ENCODE peak calls at places on chromosomes 3 and 15, in four cellular contexts. One of them, this sample, is unnamed.

GRCh38 chr15:55060831-55061230 is 135.9 kb downstream of the RSL24D1 start:
- DNase-seq in GOT3: no peak
- DNase-seq in pancreas: no peak
- DNase-seq in HT-29: no peak
- DNase-seq in this sample: no peak

GRCh38 chr15:37678124-37678523 is 256.3 kb upstream of the TMCO5A start:
- DNase-seq in HT-29: no peak
- DNase-seq in pancreas: no peak
- DNase-seq in GOT3: no peak
- DNase-seq in this sample: no peak

GRCh38 chr15:40906947-40907802 is 12.9 kb downstream of the VPS18 start:
- DNase-seq in GOT3: no peak
- DNase-seq in pancreas: no peak
- DNase-seq in HT-29: peak; percentile 75
- DNase-seq in this sample: peak; percentile 52

GRCh38 chr3:125039041-125039896 is 16.5 kb downstream of the HEG1 start:
- DNase-seq in pancreas: no peak
- DNase-seq in HT-29: no peak
- DNase-seq in GOT3: no peak
- DNase-seq in this sample: no peak

GRCh38 chr3:21649519-21649918 is 101.5 kb downstream of the ZNF385D start:
- DNase-seq in GOT3: no peak
- DNase-seq in pancreas: no peak
- DNase-seq in HT-29: no peak
- DNase-seq in this sample: no peak

GRCh38 chr3:87186631-87187159 is 40.4 kb upstream of the CHMP2B start:
- DNase-seq in HT-29: no peak
- DNase-seq in pancreas: no peak
- DNase-seq in GOT3: no peak
- DNase-seq in this sample: no peak

GRCh38 chr3:188401244-188401604 is 247.3 kb downstream of the LPP start:
- DNase-seq in GOT3: no peak
- DNase-seq in HT-29: no peak
- DNase-seq in pancreas: no peak
- DNase-seq in this sample: no peak

GRCh38 chr3:193655827-193656433 is 62.9 kb downstream of the OPA1 start:
- DNase-seq in HT-29: no peak
- DNase-seq in pancreas: no peak
- DNase-seq in GOT3: no peak
- DNase-seq in this sample: no peak

GRCh38 chr15:23690450-23690852 is 3.3 kb upstream of the NDN start:
- DNase-seq in HT-29: no peak
- DNase-seq in pancreas: peak; percentile 76
- DNase-seq in GOT3: no peak
- DNase-seq in this sample: peak; percentile 91

GRCh38 chr15:28094732-28095521 is 4.2 kb downstream of the OCA2 start:
- DNase-seq in pancreas: peak; percentile 80
- DNase-seq in HT-29: no peak
- DNase-seq in GOT3: no peak
- DNase-seq in this sample: peak; percentile 46

GRCh38 chr3:52857870-52858269 is 23.1 kb upstream of the MUSTN1 start:
- DNase-seq in HT-29: no peak
- DNase-seq in GOT3: no peak
- DNase-seq in pancreas: peak; percentile 35
- DNase-seq in this sample: no peak

GRCh38 chr15:45253330-45253729 is 1.3 kb downstream of the SLC28A2 start:
- DNase-seq in HT-29: peak; percentile 19
- DNase-seq in pancreas: no peak
- DNase-seq in GOT3: no peak
- DNase-seq in this sample: no peak

GRCh38 chr3:137692803-137693431 is 71.2 kb upstream of the SOX14 start:
- DNase-seq in GOT3: no peak
- DNase-seq in pancreas: no peak
- DNase-seq in HT-29: peak; percentile 63
- DNase-seq in this sample: peak; percentile 66

GRCh38 chr3:152390647-152391046 is 121.9 kb downstream of the MBNL1 start:
- DNase-seq in pancreas: no peak
- DNase-seq in GOT3: no peak
- DNase-seq in HT-29: no peak
- DNase-seq in this sample: no peak

GRCh38 chr15:88699861-88700260 is 61.0 kb downstream of the ISG20 start:
- DNase-seq in GOT3: no peak
- DNase-seq in pancreas: no peak
- DNase-seq in HT-29: no peak
- DNase-seq in this sample: no peak

GRCh38 chr15:49918106-49918505 is 200.9 kb downstream of the ATP8B4 start:
- DNase-seq in pancreas: no peak
- DNase-seq in HT-29: no peak
- DNase-seq in GOT3: no peak
- DNase-seq in this sample: no peak

GRCh38 chr15:70870066-70870465 is 16.1 kb upstream of the LARP6 start:
- DNase-seq in pancreas: no peak
- DNase-seq in HT-29: no peak
- DNase-seq in GOT3: no peak
- DNase-seq in this sample: no peak

GRCh38 chr15:57696146-57696545 is 10.4 kb upstream of the POLR2M start:
- DNase-seq in GOT3: no peak
- DNase-seq in pancreas: no peak
- DNase-seq in HT-29: no peak
- DNase-seq in this sample: no peak

GRCh38 chr3:44055951-44056350 is 185.7 kb upstream of the TOPAZ1 start:
- DNase-seq in HT-29: no peak
- DNase-seq in GOT3: no peak
- DNase-seq in pancreas: no peak
- DNase-seq in this sample: no peak

GRCh38 chr3:107813066-107813465 is 277.8 kb downstream of the CD47 start:
- DNase-seq in HT-29: no peak
- DNase-seq in pancreas: no peak
- DNase-seq in GOT3: no peak
- DNase-seq in this sample: no peak

GRCh38 chr15:31306426-31307269 is 20.0 kb upstream of the KLF13 start:
- DNase-seq in pancreas: no peak
- DNase-seq in GOT3: no peak
- DNase-seq in HT-29: no peak
- DNase-seq in this sample: peak; percentile 1

GRCh38 chr3:35944915-35945710 is 305.8 kb downstream of the ARPP21 start:
- DNase-seq in HT-29: no peak
- DNase-seq in pancreas: no peak
- DNase-seq in GOT3: no peak
- DNase-seq in this sample: peak; percentile 49

GRCh38 chr3:186775999-186776398 is 7.4 kb upstream of the EIF4A2 start:
- DNase-seq in pancreas: no peak
- DNase-seq in HT-29: no peak
- DNase-seq in GOT3: no peak
- DNase-seq in this sample: no peak

GRCh38 chr3:57597973-57598351 is 818 bp upstream of the ARF4 start:
- DNase-seq in pancreas: peak; percentile 24
- DNase-seq in HT-29: peak; percentile 66
- DNase-seq in GOT3: no peak
- DNase-seq in this sample: peak; percentile 64

GRCh38 chr3:32681811-32682210 is 3.2 kb upstream of the CNOT10 start:
- DNase-seq in GOT3: no peak
- DNase-seq in pancreas: no peak
- DNase-seq in HT-29: no peak
- DNase-seq in this sample: peak; percentile 7

GRCh38 chr15:32952901-32953889 is 235.4 kb downstream of the GREM1 start:
- DNase-seq in HT-29: no peak
- DNase-seq in pancreas: no peak
- DNase-seq in GOT3: no peak
- DNase-seq in this sample: no peak

GRCh38 chr15:100043069-100043641 is 298.6 kb downstream of the ADAMTS17 start:
- DNase-seq in HT-29: peak; percentile 16
- DNase-seq in GOT3: no peak
- DNase-seq in pancreas: peak; percentile 25
- DNase-seq in this sample: peak; percentile 30

GRCh38 chr3:115415246-115415645 is 208.1 kb upstream of the GAP43 start:
- DNase-seq in HT-29: no peak
- DNase-seq in pancreas: no peak
- DNase-seq in GOT3: no peak
- DNase-seq in this sample: no peak

GRCh38 chr3:138332472-138333073 is 2.9 kb upstream of the NME9 start:
- DNase-seq in HT-29: peak; percentile 46
- DNase-seq in pancreas: no peak
- DNase-seq in GOT3: no peak
- DNase-seq in this sample: peak; percentile 26

GRCh38 chr3:13762931-13763330 is 116.9 kb downstream of the WNT7A start:
- DNase-seq in pancreas: no peak
- DNase-seq in GOT3: no peak
- DNase-seq in HT-29: no peak
- DNase-seq in this sample: no peak

GRCh38 chr3:101941253-101942039 is 92.1 kb downstream of the NFKBIZ start:
- DNase-seq in GOT3: no peak
- DNase-seq in pancreas: no peak
- DNase-seq in HT-29: no peak
- DNase-seq in this sample: no peak

GRCh38 chr3:34260266-34260990 is 462.0 kb downstream of the PDCD6IP start:
- DNase-seq in pancreas: peak; percentile 4
- DNase-seq in HT-29: peak; percentile 28
- DNase-seq in GOT3: peak; percentile 5
- DNase-seq in this sample: peak; percentile 79

GRCh38 chr3:43343778-43344177 is 57.4 kb downstream of the SNRK start:
- DNase-seq in GOT3: no peak
- DNase-seq in pancreas: no peak
- DNase-seq in HT-29: no peak
- DNase-seq in this sample: no peak

GRCh38 chr15:90845201-90845949 is 23.0 kb upstream of the FURIN start:
- DNase-seq in pancreas: no peak
- DNase-seq in GOT3: peak; percentile 47
- DNase-seq in HT-29: no peak
- DNase-seq in this sample: peak; percentile 82

GRCh38 chr3:191438150-191438814 is 22.7 kb upstream of the PYDC2 start:
- DNase-seq in pancreas: no peak
- DNase-seq in HT-29: no peak
- DNase-seq in GOT3: no peak
- DNase-seq in this sample: no peak

GRCh38 chr3:20225769-20226168 is 39.8 kb upstream of the SGO1 start:
- DNase-seq in pancreas: no peak
- DNase-seq in GOT3: no peak
- DNase-seq in HT-29: peak; percentile 19
- DNase-seq in this sample: peak; percentile 63

GRCh38 chr3:55203006-55203405 is 275.1 kb upstream of the LRTM1 start:
- DNase-seq in HT-29: no peak
- DNase-seq in GOT3: no peak
- DNase-seq in pancreas: no peak
- DNase-seq in this sample: no peak

GRCh38 chr3:193940526-193940925 is 195.4 kb upstream of the HES1 start:
- DNase-seq in HT-29: no peak
- DNase-seq in GOT3: no peak
- DNase-seq in pancreas: no peak
- DNase-seq in this sample: no peak

This sample was measured in hepatocyte.